ENCODE peak calls at places on chromosomes 7 and 10, in six cellular contexts. Z is endothelial cell, G is type B pancreatic cell, I is hepatocyte, A is neural crest cell, O is GM23338. B is an unnamed sample.

GRCh38 chr7:25460426-25460825 is 232.1 kb upstream of the NPVF start:
- DNase-seq in G (no peak), O (no peak), A (no peak), Z (no peak), I (no peak), B (no peak)

GRCh38 chr7:152735443-152736004 is 24.0 kb upstream of the ACTR3B start:
- DNase-seq in O (no peak), A (no peak), I (peak; percentile 28), G (no peak), Z (no peak), B (no peak)

GRCh38 chr10:124524991-124525653 is 63.5 kb downstream of the LHPP start:
- DNase-seq in G (no peak), O (no peak), Z (no peak), I (peak; percentile 54), A (no peak), B (no peak)

GRCh38 chr7:99040104-99040958 is 103.6 kb downstream of the SMURF1 start:
- DNase-seq in A (peak; percentile 81), I (peak; percentile 94), O (peak; percentile 96), Z (peak; percentile 84), G (no peak), B (no peak)

GRCh38 chr10:100364735-100365391 is 17.8 kb downstream of the SCD start:
- DNase-seq in Z (no peak), G (no peak), O (peak; percentile 86), A (no peak), I (peak; percentile 89), B (no peak)

GRCh38 chr7:81036041-81036440 is 117.2 kb upstream of the SEMA3C start:
- DNase-seq in G (no peak), Z (no peak), O (no peak), A (no peak), I (no peak), B (no peak)

GRCh38 chr7:2934211-2934731 is 90.2 kb upstream of the GNA12 start:
- DNase-seq in I (peak; percentile 23), A (no peak), Z (no peak), O (no peak), G (no peak), B (no peak)

GRCh38 chr7:101162551-101163280 is 2.7 kb downstream of the VGF start:
- DNase-seq in A (peak; percentile 55), O (peak; percentile 84), I (peak; percentile 82), Z (peak; percentile 42), G (no peak), B (no peak)

GRCh38 chr7:44990520-44991023 is 9.4 kb upstream of the CCM2 start:
- DNase-seq in O (no peak), Z (no peak), G (no peak), A (no peak), I (no peak), B (no peak)

GRCh38 chr7:156791241-156791640 is 101.7 kb downstream of the LMBR1 start:
- DNase-seq in I (no peak), Z (no peak), O (no peak), G (no peak), A (no peak), B (no peak)

GRCh38 chr10:7117177-7117799 is 293.5 kb downstream of the SFMBT2 start:
- DNase-seq in G (no peak), I (no peak), O (no peak), Z (no peak), A (no peak), B (no peak)

GRCh38 chr7:47600199-47601118 is 18.5 kb upstream of the TNS3 start:
- DNase-seq in I (no peak), O (no peak), A (no peak), G (no peak), Z (no peak), B (no peak)

GRCh38 chr7:107372298-107372697 is 97.6 kb upstream of the GPR22 start:
- DNase-seq in A (no peak), Z (no peak), O (no peak), G (no peak), I (no peak), B (no peak)

GRCh38 chr10:104556831-104557230 is 84.3 kb upstream of the SORCS3 start:
- DNase-seq in Z (no peak), O (no peak), G (peak; percentile 11), A (no peak), I (no peak), B (no peak)

GRCh38 chr7:101818699-101819071 is 1.3 kb downstream of the CUX1 start:
- DNase-seq in O (no peak), A (no peak), Z (no peak), G (no peak), I (no peak), B (no peak)

GRCh38 chr7:80298201-80298600 is 163.6 kb downstream of the GNAI1 start:
- DNase-seq in I (no peak), A (no peak), Z (no peak), G (no peak), O (no peak), B (no peak)

GRCh38 chr7:83755526-83755925 is 106.6 kb upstream of the SEMA3E start:
- DNase-seq in A (no peak), I (no peak), G (no peak), O (no peak), Z (no peak), B (no peak)
- TF ChIP-seq CTCF in A (no peak), I (no peak), G (no peak), O (no peak), Z (no peak), B (no peak)

DNA sequence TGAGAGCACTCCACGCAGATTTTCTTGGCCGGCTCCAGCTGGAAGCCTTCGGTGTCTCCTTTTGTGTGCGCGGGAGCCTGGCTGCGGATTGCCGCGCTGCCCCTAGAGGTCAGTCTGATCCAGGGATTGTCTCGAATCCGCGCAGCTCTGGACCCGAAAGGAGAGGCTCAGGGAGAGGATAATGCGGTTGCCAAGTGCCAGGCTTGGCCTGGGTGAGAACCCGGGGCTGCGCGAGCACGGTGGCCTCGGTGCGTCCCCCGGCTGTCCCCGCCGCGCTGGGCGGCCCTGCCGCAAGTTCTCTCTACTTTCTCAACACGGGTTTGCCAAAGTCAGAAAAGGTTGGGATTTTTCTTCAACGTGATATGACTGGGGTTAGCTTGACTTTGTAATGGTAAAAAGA is 140.9 kb downstream of the ADCYAP1R1 start:
- DNase-seq in G (peak; percentile 81), I (peak; percentile 84), A (peak; percentile 75), O (peak; percentile 94), Z (peak; percentile 82), B (no peak)
- TF ChIP-seq CTCF in G (peak; percentile 92), I (peak; percentile 91), A (peak; percentile 84), O (peak; percentile 91), Z (peak; percentile 63), B (no peak)

GRCh38 chr7:76515999-76516443 is 5.7 kb downstream of the UPK3B start:
- DNase-seq in Z (peak; percentile 78), O (peak; percentile 58), A (no peak), I (no peak), G (no peak), B (no peak)
- TF ChIP-seq CTCF in Z (peak; percentile 65), O (peak; percentile 42), A (no peak), I (no peak), G (no peak), B (no peak)

GRCh38 chr10:27241640-27242472 is 1.3 kb upstream of the ACBD5 start:
- DNase-seq in I (peak; percentile 97), O (peak; percentile 98), G (peak; percentile 94), Z (peak; percentile 93), A (peak; percentile 80), B (peak; percentile 63)
- TF ChIP-seq CTCF in I (peak; percentile 39), O (peak; percentile 42), G (peak; percentile 44), Z (no peak), A (no peak), B (no peak)

GRCh38 chr7:9657257-9657656 is 1223.8 kb downstream of the NXPH1 start:
- DNase-seq in Z (no peak), A (no peak), I (no peak), G (no peak), O (peak; percentile 37), B (no peak)
- TF ChIP-seq CTCF in Z (no peak), A (no peak), I (peak; percentile 22), G (peak; percentile 36), O (peak; percentile 53), B (no peak)

GRCh38 chr7:69177941-69178494 is 420.3 kb upstream of the AUTS2 start:
- DNase-seq in A (no peak), Z (no peak), O (no peak), I (no peak), G (no peak), B (no peak)
- TF ChIP-seq CTCF in A (no peak), Z (no peak), O (no peak), I (no peak), G (no peak), B (no peak)

DNA sequence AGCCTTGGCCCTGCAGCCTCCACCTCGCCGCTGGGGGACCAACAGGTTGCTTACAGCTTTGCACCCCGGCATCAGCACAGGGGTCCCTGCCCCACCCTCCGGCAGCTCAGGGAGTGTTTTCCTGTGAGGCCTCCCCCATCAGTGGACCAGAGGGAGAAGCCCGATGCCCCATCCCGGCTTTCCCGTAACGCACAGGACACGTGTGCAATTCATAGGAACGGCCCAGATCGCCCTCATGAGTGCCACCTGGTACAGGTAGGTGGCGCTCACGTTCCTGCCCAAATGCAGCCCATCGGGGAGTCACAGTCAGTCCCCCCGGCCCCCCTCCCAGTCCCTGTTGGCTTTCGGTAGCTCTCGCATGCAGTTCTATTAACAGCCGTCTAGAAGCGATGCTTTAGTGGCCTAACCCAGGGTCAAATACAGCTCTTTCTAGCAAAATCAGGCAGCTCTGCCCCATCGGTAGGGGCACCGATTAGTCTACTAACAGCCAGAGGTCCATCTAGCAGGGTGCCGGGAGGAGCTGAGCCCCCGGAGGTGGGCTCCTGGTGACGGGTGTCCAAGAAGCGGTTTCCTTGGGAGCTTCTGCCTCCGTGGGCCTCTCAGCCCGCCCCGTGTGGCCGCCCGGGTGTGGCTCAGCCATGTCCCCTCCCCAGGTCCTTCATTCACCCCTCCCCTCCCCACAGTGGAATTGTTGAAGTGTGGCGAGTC is 48.4 kb upstream of the GTF2IRD1 start:
- DNase-seq in G (no peak), Z (peak; percentile 43), A (peak; percentile 18), I (no peak), O (peak; percentile 91), B (no peak)
- TF ChIP-seq CTCF in G (peak; percentile 61), Z (peak; percentile 57), A (peak; percentile 52), I (peak; percentile 22), O (peak; percentile 82), B (no peak)

GRCh38 chr10:3162533-3162932 is 10.0 kb downstream of the PITRM1 start:
- DNase-seq in I (no peak), G (no peak), Z (no peak), A (no peak), O (peak; percentile 66), B (no peak)
- TF ChIP-seq CTCF in I (no peak), G (peak; percentile 30), Z (peak; percentile 40), A (peak; percentile 24), O (peak; percentile 60), B (no peak)